ENCODE peak calls at places on chromosomes 7 and 10, in five cellular contexts. One of them, this sample, is unnamed.

GRCh38 chr7:42686594-42687156 is 225.2 kb downstream of the C7orf25 start:
- DNase-seq in H9: peak; percentile 76
- DNase-seq in H1: peak; percentile 70
- DNase-seq in mesenchymal stem cell: no peak
- DNase-seq in trophoblast cell: no peak
- DNase-seq in this sample: peak; percentile 35

GRCh38 chr10:24531439-24531838 is 192.2 kb downstream of the ARHGAP21 start:
- DNase-seq in H9: no peak
- DNase-seq in H1: no peak
- DNase-seq in mesenchymal stem cell: no peak
- DNase-seq in trophoblast cell: no peak
- DNase-seq in this sample: no peak

GRCh38 chr10:19347592-19347991 is 299.0 kb downstream of the MALRD1 start:
- DNase-seq in H9: no peak
- DNase-seq in H1: no peak
- DNase-seq in mesenchymal stem cell: no peak
- DNase-seq in trophoblast cell: peak; percentile 17
- DNase-seq in this sample: peak; percentile 2

GRCh38 chr10:133160813-133161471 is 923 bp downstream of the KNDC1 start:
- DNase-seq in H9: no peak
- DNase-seq in H1: no peak
- DNase-seq in mesenchymal stem cell: no peak
- DNase-seq in trophoblast cell: no peak
- DNase-seq in this sample: no peak

GRCh38 chr10:132601567-132601966 is 64.0 kb downstream of the INPP5A start:
- DNase-seq in H9: no peak
- DNase-seq in H1: no peak
- DNase-seq in mesenchymal stem cell: no peak
- DNase-seq in trophoblast cell: no peak
- DNase-seq in this sample: no peak

GRCh38 chr10:78263521-78263988 is 229.9 kb downstream of the RPS24 start:
- DNase-seq in H9: no peak
- DNase-seq in H1: no peak
- DNase-seq in mesenchymal stem cell: peak; percentile 77
- DNase-seq in trophoblast cell: no peak
- DNase-seq in this sample: no peak

GRCh38 chr7:143373255-143373794 is 7.8 kb upstream of the ZYX start:
- DNase-seq in H9: peak; percentile 37
- DNase-seq in H1: no peak
- DNase-seq in mesenchymal stem cell: no peak
- DNase-seq in trophoblast cell: no peak
- DNase-seq in this sample: no peak

GRCh38 chr10:47042199-47042473 is 130.9 kb downstream of the PTPN20 start:
- DNase-seq in H9: no peak
- DNase-seq in H1: no peak
- DNase-seq in mesenchymal stem cell: no peak
- DNase-seq in trophoblast cell: no peak
- DNase-seq in this sample: no peak

GRCh38 chr7:18638594-18639452 is 143.3 kb downstream of the HDAC9 start:
- DNase-seq in H9: no peak
- DNase-seq in H1: no peak
- DNase-seq in mesenchymal stem cell: peak; percentile 83
- DNase-seq in trophoblast cell: peak; percentile 48
- DNase-seq in this sample: no peak

GRCh38 chr7:5494683-5495561 is 71.3 kb upstream of the TNRC18 start:
- DNase-seq in H9: peak; percentile 89
- DNase-seq in H1: no peak
- DNase-seq in mesenchymal stem cell: peak; percentile 76
- DNase-seq in trophoblast cell: peak; percentile 83
- DNase-seq in this sample: peak; percentile 69

GRCh38 chr10:129542589-129542988 is 75.5 kb downstream of the MGMT start:
- DNase-seq in H9: no peak
- DNase-seq in H1: no peak
- DNase-seq in mesenchymal stem cell: no peak
- DNase-seq in trophoblast cell: no peak
- DNase-seq in this sample: no peak

GRCh38 chr10:51423121-51423452 is 276.3 kb downstream of the CSTF2T start:
- DNase-seq in H9: no peak
- DNase-seq in H1: no peak
- DNase-seq in mesenchymal stem cell: no peak
- DNase-seq in trophoblast cell: no peak
- DNase-seq in this sample: no peak

GRCh38 chr10:33355267-33355666 is 20.8 kb upstream of the NRP1 start:
- DNase-seq in H9: no peak
- DNase-seq in H1: no peak
- DNase-seq in mesenchymal stem cell: no peak
- DNase-seq in trophoblast cell: peak; percentile 8
- DNase-seq in this sample: no peak

GRCh38 chr7:102279537-102280400 is 6.9 kb upstream of the SH2B2 start:
- DNase-seq in H9: peak; percentile 84
- DNase-seq in H1: peak; percentile 31
- DNase-seq in mesenchymal stem cell: peak; percentile 76
- DNase-seq in trophoblast cell: peak; percentile 63
- DNase-seq in this sample: peak; percentile 78

GRCh38 chr10:71771821-71772617 is 1.3 kb downstream of the VSIR start:
- DNase-seq in H9: no peak
- DNase-seq in H1: no peak
- DNase-seq in mesenchymal stem cell: peak; percentile 67
- DNase-seq in trophoblast cell: peak; percentile 51
- DNase-seq in this sample: no peak

GRCh38 chr7:30159698-30160143 is 24.9 kb downstream of the MTURN start:
- DNase-seq in H9: no peak
- DNase-seq in H1: no peak
- DNase-seq in mesenchymal stem cell: peak; percentile 45
- DNase-seq in trophoblast cell: peak; percentile 38
- DNase-seq in this sample: no peak

GRCh38 chr10:93440591-93441012 is 41.5 kb downstream of the MYOF start:
- DNase-seq in H9: no peak
- DNase-seq in H1: no peak
- DNase-seq in mesenchymal stem cell: peak; percentile 50
- DNase-seq in trophoblast cell: peak; percentile 63
- DNase-seq in this sample: no peak

GRCh38 chr7:26265499-26266075 is 26.1 kb upstream of the SNX10 start:
- DNase-seq in H9: no peak
- DNase-seq in H1: no peak
- DNase-seq in mesenchymal stem cell: no peak
- DNase-seq in trophoblast cell: no peak
- DNase-seq in this sample: no peak

GRCh38 chr10:68403701-68404100 is 3.4 kb downstream of the RUFY2 start:
- DNase-seq in H9: no peak
- DNase-seq in H1: no peak
- DNase-seq in mesenchymal stem cell: no peak
- DNase-seq in trophoblast cell: no peak
- DNase-seq in this sample: no peak

GRCh38 chr7:131015131-131015954 is 281.3 kb upstream of the KLF14 start:
- DNase-seq in H9: no peak
- DNase-seq in H1: no peak
- DNase-seq in mesenchymal stem cell: peak; percentile 68
- DNase-seq in trophoblast cell: peak; percentile 76
- DNase-seq in this sample: no peak

DNA sequence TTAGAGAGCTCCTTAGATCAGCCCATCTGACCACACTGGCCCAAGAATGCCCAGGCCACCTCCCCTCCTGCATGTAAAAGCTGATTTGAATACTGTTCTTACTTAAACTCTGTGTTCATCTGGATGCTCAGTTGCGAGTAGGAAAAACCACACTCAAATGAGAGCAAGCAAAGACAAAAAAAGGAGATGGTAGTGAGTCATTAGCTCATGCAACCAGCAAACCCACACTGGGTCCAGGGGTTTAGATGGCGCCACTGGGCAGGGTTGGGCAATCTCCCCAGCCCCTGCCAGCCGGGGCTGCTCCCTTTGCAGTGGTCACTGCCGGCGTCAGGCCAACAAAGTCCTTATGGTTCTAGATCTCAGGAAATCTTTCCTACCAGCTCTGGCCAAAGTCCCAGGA is 32.7 kb downstream of the TSPAN15 start:
- DNase-seq in H9: no peak
- DNase-seq in H1: no peak
- DNase-seq in mesenchymal stem cell: peak; percentile 45
- DNase-seq in trophoblast cell: no peak
- DNase-seq in this sample: no peak
- H3K27ac ChIP-seq in H9: no peak overlapping the region
- H3K27ac ChIP-seq in H1: no peak overlapping the region
- H3K27ac ChIP-seq in mesenchymal stem cell: no peak overlapping the region
- H3K27ac ChIP-seq in trophoblast cell: no peak overlapping the region
- H3K27ac ChIP-seq in this sample: no peak overlapping the region

DNA sequence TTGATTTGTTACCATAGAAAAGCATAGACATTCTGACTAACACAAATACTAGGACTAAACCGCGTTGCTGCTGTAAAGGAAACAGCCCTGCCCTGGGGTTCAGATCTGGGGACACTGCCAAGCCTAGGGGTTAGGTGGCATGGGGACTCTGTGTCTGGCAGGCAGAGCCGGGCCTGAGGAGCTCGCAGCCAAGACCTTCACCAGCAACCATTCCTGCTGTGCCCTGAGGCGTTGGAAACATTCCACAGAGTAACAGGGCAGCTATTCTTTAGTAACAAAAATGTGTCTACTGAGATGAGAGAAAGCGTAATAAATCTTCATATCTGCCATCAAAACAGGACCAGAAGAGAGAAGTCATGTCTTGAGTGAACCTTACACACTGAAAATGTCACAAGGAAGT is 280.6 kb downstream of the POM121L12 start:
- DNase-seq in H9: no peak
- DNase-seq in H1: no peak
- DNase-seq in mesenchymal stem cell: no peak
- DNase-seq in trophoblast cell: peak; percentile 92
- DNase-seq in this sample: no peak
- H2BK12ac ChIP-seq in H9: no peak overlapping the region
- H2BK12ac ChIP-seq in H1: no peak overlapping the region
- H2BK12ac ChIP-seq in mesenchymal stem cell: no peak overlapping the region
- H2BK12ac ChIP-seq in trophoblast cell: peak overlapping the region; percentile 92
- H2BK12ac ChIP-seq in this sample: peak overlapping the region; percentile 14

DNA sequence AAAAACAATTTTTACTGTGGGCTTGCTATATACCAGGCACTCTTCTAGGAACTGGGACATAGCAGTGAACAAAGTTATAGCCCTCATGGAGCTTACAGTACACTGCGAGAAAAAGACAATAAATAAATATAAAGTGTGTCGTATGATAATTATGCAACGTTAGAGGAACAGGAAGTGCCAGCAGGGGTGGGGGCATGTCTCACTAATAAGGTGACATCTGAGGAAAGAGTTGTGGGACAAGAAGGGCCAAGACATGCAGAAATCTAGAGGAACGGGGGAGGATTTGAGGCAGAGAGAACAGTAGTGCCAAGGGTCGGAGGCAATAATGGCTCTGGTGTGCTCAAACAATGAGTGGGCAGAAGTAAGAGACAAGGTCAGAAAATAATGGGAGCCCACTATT is 52.8 kb downstream of the LMBR1 start:
- DNase-seq in H9: no peak
- DNase-seq in H1: no peak
- DNase-seq in mesenchymal stem cell: no peak
- DNase-seq in trophoblast cell: no peak
- DNase-seq in this sample: no peak
- H3K27ac ChIP-seq in H9: no peak overlapping the region
- H3K27ac ChIP-seq in H1: no peak overlapping the region
- H3K27ac ChIP-seq in mesenchymal stem cell: no peak overlapping the region
- H3K27ac ChIP-seq in trophoblast cell: no peak overlapping the region
- H3K27ac ChIP-seq in this sample: no peak overlapping the region

DNA sequence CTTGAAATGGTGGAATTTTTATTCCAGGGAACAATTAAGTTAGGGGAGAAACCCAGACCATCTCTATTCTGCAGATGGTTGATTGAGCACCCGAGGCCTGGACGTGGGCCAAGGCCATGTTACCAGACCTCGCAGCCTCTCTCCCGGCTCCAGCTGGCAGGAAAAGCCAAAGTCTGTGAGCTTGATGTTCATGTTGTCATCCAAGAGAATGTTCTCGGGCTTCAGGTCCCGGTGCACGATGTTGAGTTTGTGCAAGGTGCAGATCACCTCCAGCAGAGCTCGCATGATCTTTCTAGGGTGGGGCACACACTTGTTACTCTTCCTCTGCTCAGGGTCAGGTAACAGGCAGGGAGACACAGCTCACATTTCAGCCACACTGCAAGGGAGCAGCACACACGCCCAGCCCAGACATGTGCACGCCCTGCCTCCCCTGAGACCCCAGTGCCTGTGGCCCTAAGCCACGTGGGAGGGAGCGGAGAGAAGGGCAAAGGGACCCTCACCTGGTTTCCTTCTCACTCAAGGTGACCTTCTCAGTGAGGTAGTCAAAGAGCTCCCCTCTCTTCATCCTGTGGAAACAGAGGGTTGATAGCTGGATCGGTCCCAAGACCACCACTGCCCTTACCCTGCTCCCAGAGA is 9.5 kb downstream of the PHKG1 start:
- DNase-seq in H9: no peak
- DNase-seq in H1: no peak
- DNase-seq in mesenchymal stem cell: no peak
- DNase-seq in trophoblast cell: no peak
- DNase-seq in this sample: no peak
- H2BK12ac ChIP-seq in H9: no peak overlapping the region
- H2BK12ac ChIP-seq in H1: no peak overlapping the region
- H2BK12ac ChIP-seq in mesenchymal stem cell: no peak overlapping the region
- H2BK12ac ChIP-seq in trophoblast cell: no peak overlapping the region
- H2BK12ac ChIP-seq in this sample: no peak overlapping the region

GRCh38 chr10:112812571-112812970 is 137.5 kb upstream of the TCF7L2 start:
- DNase-seq in H9: no peak
- DNase-seq in H1: no peak
- DNase-seq in mesenchymal stem cell: no peak
- DNase-seq in trophoblast cell: no peak
- DNase-seq in this sample: no peak
- H3K27ac ChIP-seq in H9: peak overlapping the region; percentile 24
- H3K27ac ChIP-seq in H1: peak overlapping the region; percentile 46
- H3K27ac ChIP-seq in mesenchymal stem cell: peak overlapping the region; percentile 96
- H3K27ac ChIP-seq in trophoblast cell: peak overlapping the region; percentile 94
- H3K27ac ChIP-seq in this sample: peak overlapping the region; percentile 21

GRCh38 chr7:148650232-148650858 is 48.4 kb upstream of the CUL1 start:
- DNase-seq in H9: no peak
- DNase-seq in H1: no peak
- DNase-seq in mesenchymal stem cell: peak; percentile 23
- DNase-seq in trophoblast cell: peak; percentile 54
- DNase-seq in this sample: no peak
- H2BK12ac ChIP-seq in H9: no peak overlapping the region
- H2BK12ac ChIP-seq in H1: no peak overlapping the region
- H2BK12ac ChIP-seq in mesenchymal stem cell: no peak overlapping the region
- H2BK12ac ChIP-seq in trophoblast cell: no peak overlapping the region
- H2BK12ac ChIP-seq in this sample: no peak overlapping the region